ENCODE peak calls at places on chromosomes 1 and 21, in six cellular contexts. D is left ventricle myocardium inferior, K is spleen, A is psoas muscle, Q is ovary, U is endothelial cell of umbilical vein. F is an unnamed sample. For H3K27me3, the result is how much of the 10 kb centered on the place peaks cover.

GRCh38 chr1:31984419-31985347 is 29.0 kb upstream of the KHDRBS1 start:
- DNase-seq in D (no peak), K (no peak), Q (no peak), U (peak), A (no peak), F (peak)

GRCh38 chr1:47478090-47478489 is 40.2 kb downstream of the FOXD2 start:
- DNase-seq in Q (no peak), A (peak), K (no peak), D (no peak), U (no peak), F (no peak)

GRCh38 chr1:116178837-116179236 is 67.6 kb downstream of the MAB21L3 start:
- DNase-seq in D (no peak), U (no peak), Q (no peak), A (no peak), K (no peak), F (no peak)

GRCh38 chr1:207873055-207873890 is 37.7 kb downstream of the CD34 start:
- DNase-seq in Q (peak), U (no peak), D (no peak), A (peak), K (no peak), F (no peak)

GRCh38 chr1:224433041-224433670 is 1.4 kb downstream of the WDR26 start:
- DNase-seq in A (no peak), D (no peak), U (peak), K (peak), Q (peak), F (no peak)

GRCh38 chr21:39132248-39132647 is 51.0 kb downstream of the PSMG1 start:
- DNase-seq in A (no peak), K (no peak), U (no peak), D (no peak), Q (no peak), F (no peak)

GRCh38 chr1:99239690-99240089 is 24.6 kb upstream of the PLPPR4 start:
- DNase-seq in A (no peak), D (no peak), K (no peak), Q (no peak), U (no peak), F (no peak)

GRCh38 chr1:36738245-36738644 is 255.5 kb upstream of the CSF3R start:
- DNase-seq in D (no peak), A (no peak), U (no peak), Q (no peak), K (no peak), F (no peak)

GRCh38 chr1:199573047-199573446 is 454.5 kb upstream of the NR5A2 start:
- DNase-seq in K (no peak), D (no peak), A (no peak), U (peak), Q (peak), F (no peak)

GRCh38 chr1:235045921-235046601 is 82.6 kb downstream of the TOMM20 start:
- DNase-seq in D (no peak), K (no peak), Q (no peak), U (no peak), A (no peak), F (no peak)

GRCh38 chr1:19074902-19075721 is 118.6 kb upstream of the IFFO2 start:
- DNase-seq in K (no peak), A (peak), Q (no peak), U (no peak), D (no peak), F (no peak)

GRCh38 chr1:246836169-246836568 is 95.6 kb downstream of the AHCTF1 start:
- DNase-seq in A (no peak), K (no peak), U (no peak), D (no peak), Q (no peak), F (no peak)

GRCh38 chr1:5571861-5572401 is 420.3 kb downstream of the NPHP4 start:
- DNase-seq in A (no peak), Q (no peak), U (no peak), D (no peak), K (no peak), F (no peak)

GRCh38 chr1:1758692-1759455 is 19.4 kb downstream of the NADK start:
- DNase-seq in D (peak), A (peak), Q (no peak), K (peak), U (peak), F (no peak)

GRCh38 chr1:181150842-181151241 is 62.3 kb downstream of the IER5 start:
- DNase-seq in Q (no peak), D (no peak), U (no peak), K (no peak), A (no peak), F (no peak)

GRCh38 chr1:181151378-181152326 is 63.2 kb downstream of the IER5 start:
- DNase-seq in U (no peak), A (peak), K (no peak), Q (no peak), D (no peak), F (no peak)

GRCh38 chr1:181153634-181153961 is 65.1 kb downstream of the IER5 start:
- DNase-seq in A (no peak), K (no peak), D (no peak), U (no peak), Q (no peak), F (no peak)

GRCh38 chr1:181155339-181155738 is 66.8 kb downstream of the IER5 start:
- DNase-seq in A (no peak), D (no peak), K (no peak), Q (no peak), U (no peak), F (no peak)

GRCh38 chr1:181152892-181153633 is 64.6 kb downstream of the IER5 start:
- DNase-seq in A (peak), D (peak), Q (peak), K (peak), U (peak), F (no peak)
- TF ChIP-seq CTCF in A (peak), D (peak), Q (peak), K (peak), U (peak), F (no peak)

GRCh38 chr1:184974086-184974836 is at the start of gene NIBAN1:
- DNase-seq in U (peak), Q (peak), K (peak), D (peak), A (peak), F (peak)
- H3K27ac ChIP-seq in U (no peak), Q (peak), K (peak), D (peak), A (peak), F (peak)

GRCh38 chr1:159974350-159974965 is 20.4 kb upstream of the SLAMF9 start:
- DNase-seq in K (no peak), A (no peak), Q (no peak), D (no peak), U (no peak), F (no peak)
- H3K27me3 ChIP-seq in K (under half), A (under half), Q (under half), D (under half), U (under half), F (under half)

DNA sequence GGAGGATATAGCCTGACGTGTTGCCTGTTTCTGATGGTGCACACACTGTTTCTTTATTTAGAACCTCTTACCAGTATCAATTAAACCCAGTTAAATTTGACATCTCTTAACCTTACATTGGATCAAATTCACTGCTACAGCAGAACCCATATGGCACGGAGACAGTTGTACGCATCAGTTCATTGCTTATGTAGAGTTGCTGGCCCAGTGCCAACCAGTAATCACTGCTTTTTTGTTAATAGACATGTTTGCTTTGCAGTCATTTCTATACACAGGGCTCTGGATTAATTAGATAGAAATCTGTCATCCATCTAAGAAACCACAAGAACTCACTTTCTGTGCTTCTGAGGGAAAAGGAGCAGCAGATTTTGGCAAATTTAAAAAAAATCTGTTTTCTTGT is 154.0 kb downstream of the RWDD3 start:
- DNase-seq in K (no peak), A (no peak), D (no peak), U (no peak), Q (no peak), F (no peak)
- TF ChIP-seq CTCF in K (no peak), A (no peak), D (no peak), U (no peak), Q (no peak), F (no peak)

GRCh38 chr1:46289134-46289494 is 14.3 kb downstream of the LRRC41 start:
- DNase-seq in A (no peak), K (no peak), U (no peak), D (no peak), Q (no peak), F (no peak)

GRCh38 chr1:46281021-46281420 is 22.4 kb downstream of the LRRC41 start:
- DNase-seq in U (no peak), A (no peak), Q (no peak), D (no peak), K (no peak), F (no peak)

GRCh38 chr1:46285730-46286477 is 17.5 kb downstream of the LRRC41 start:
- DNase-seq in Q (no peak), A (peak), U (no peak), D (no peak), K (no peak), F (no peak)

GRCh38 chr1:46288485-46289133 is 14.8 kb downstream of the LRRC41 start:
- DNase-seq in Q (no peak), D (no peak), K (no peak), A (no peak), U (peak), F (no peak)

DNA sequence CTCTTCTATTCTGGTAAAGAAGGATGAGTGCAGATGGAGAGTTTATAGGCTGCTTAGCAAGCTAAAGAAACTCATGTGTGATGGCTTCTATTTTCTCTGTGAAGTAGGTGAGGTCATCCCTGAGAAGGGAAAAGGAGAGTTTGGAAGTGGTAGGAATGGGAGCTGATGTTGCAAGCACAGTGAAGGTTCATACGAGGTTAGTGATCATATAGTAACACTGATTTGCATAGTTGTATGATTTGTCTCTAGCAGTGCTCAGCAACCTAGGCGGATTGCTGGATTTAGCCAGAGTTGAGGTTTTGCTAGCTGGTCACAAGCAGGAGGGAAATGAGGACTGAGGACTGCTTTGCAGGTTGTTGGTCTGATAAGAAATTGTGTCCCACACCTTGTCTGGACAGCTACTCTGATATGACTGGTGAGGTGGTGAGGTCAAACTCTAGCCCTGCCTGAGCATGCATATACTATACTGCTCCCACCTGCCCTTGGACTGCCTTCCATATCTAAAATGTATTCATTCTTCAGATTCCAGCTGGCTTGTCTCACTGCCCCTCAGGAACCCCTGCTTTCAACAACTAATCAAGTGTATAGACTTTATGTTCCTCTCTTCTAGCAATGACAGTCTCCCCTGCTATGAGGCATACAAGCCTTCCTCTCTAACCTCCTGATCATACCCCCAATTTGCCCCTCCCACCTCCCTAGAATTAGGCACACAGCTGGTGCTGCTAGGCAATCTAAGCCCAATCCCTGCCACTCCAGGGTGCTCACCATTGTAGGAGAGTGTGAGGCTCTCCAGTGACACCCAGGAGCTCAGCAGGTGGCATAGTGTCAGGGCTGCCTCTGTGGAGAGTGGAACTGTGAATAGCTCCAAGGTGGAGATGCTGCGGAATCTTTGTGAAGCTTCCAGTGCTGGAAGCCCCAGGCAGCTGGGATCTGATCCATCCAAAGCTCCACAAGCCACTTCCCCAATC is 18.5 kb downstream of the LRRC41 start:
- DNase-seq in D (no peak), K (no peak), A (no peak), Q (no peak), U (no peak), F (no peak)
- H3K27ac ChIP-seq in D (no peak), K (no peak), A (peak), Q (no peak), U (no peak), F (no peak)

GRCh38 chr1:50973255-50973654 is 3.2 kb downstream of the CDKN2C start:
- DNase-seq in Q (no peak), A (no peak), D (no peak), U (no peak), K (no peak), F (no peak)
- H3K27me3 ChIP-seq in Q (under half), A (under half), D (under half), U (under half), K (under half), F (under half)